ENCODE peak calls at places on chromosomes 1 and 21, in ten cellular contexts. K is dorsolateral prefrontal cortex; Z is neural crest cell; P is effector CD8-positive, alpha-beta T cell; W is iPS-NIHi11; A is IMR-90; R is NCI-H1417; C is GM04504; U is C1 segment of cervical spinal cord; T is esophagus squamous epithelium. S is an unnamed sample.

GRCh38 chr21:16594191-16594590 is 864.4 kb downstream of the USP25 start:
- DNase-seq in K (no peak), Z (no peak), P (no peak), W (no peak), A (peak; percentile 14), R (no peak), C (no peak), U (no peak), T (no peak), S (no peak)

GRCh38 chr21:34278451-34278850 is 85.4 kb upstream of the KCNE2 start:
- DNase-seq in K (no peak), Z (no peak), P (no peak), W (no peak), A (no peak), R (no peak), C (no peak), U (no peak), T (no peak), S (no peak)

GRCh38 chr1:107648071-107648470 is 316.9 kb downstream of the VAV3 start:
- DNase-seq in K (no peak), Z (no peak), P (no peak), W (no peak), A (peak; percentile 78), R (no peak), C (peak; percentile 81), U (no peak), T (no peak), S (no peak)

GRCh38 chr1:38586993-38587646 is 272.5 kb downstream of the RRAGC start:
- DNase-seq in K (no peak), Z (peak; percentile 52), P (peak; percentile 25), W (peak; percentile 85), A (no peak), R (peak; percentile 46), C (no peak), U (no peak), T (no peak), S (peak; percentile 49)

GRCh38 chr1:179121159-179121938 is 39.5 kb downstream of the TOR3A start:
- DNase-seq in K (no peak), Z (peak; percentile 15), P (no peak), W (peak; percentile 19), A (peak; percentile 62), R (no peak), C (no peak), U (no peak), T (no peak), S (peak; percentile 21)

GRCh38 chr21:34890724-34891609 is 158.1 kb downstream of the RUNX1 start:
- DNase-seq in K (no peak), Z (peak; percentile 16), P (no peak), W (peak; percentile 42), A (peak; percentile 48), R (no peak), C (no peak), U (no peak), T (no peak), S (peak; percentile 12)

GRCh38 chr1:16112558-16113555 is 39.4 kb upstream of the FAM131C start:
- DNase-seq in K (no peak), Z (peak; percentile 30), P (no peak), W (peak; percentile 78), A (no peak), R (no peak), C (no peak), U (no peak), T (no peak), S (no peak)

GRCh38 chr1:179831852-179832699 is 45.5 kb downstream of the TOR1AIP2 start:
- DNase-seq in K (no peak), Z (no peak), P (no peak), W (no peak), A (peak; percentile 23), R (no peak), C (no peak), U (no peak), T (no peak), S (peak; percentile 9)

GRCh38 chr1:24878775-24879742 is 51.0 kb downstream of the RUNX3 start:
- DNase-seq in K (no peak), Z (no peak), P (no peak), W (no peak), A (peak; percentile 47), R (no peak), C (peak; percentile 15), U (no peak), T (no peak), S (peak; percentile 3)